ENCODE peak calls at places on chromosomes 12 and 14, in four cellular contexts. L is adrenal gland, D is omental fat pad, J is lower leg skin. B is an unnamed sample.

GRCh38 chr12:42767326-42767954 is 177.9 kb upstream of the PRICKLE1 start:
- DNase-seq in L (no peak), J (no peak), D (no peak), B (no peak)

GRCh38 chr14:95236221-95236620 is 78.9 kb upstream of the DICER1 start:
- DNase-seq in L (no peak), J (no peak), D (no peak), B (no peak)

GRCh38 chr12:107320031-107320928 is 226.9 kb upstream of the CRY1 start:
- DNase-seq in D (no peak), J (peak; percentile 89), L (peak; percentile 27), B (peak; percentile 63)

GRCh38 chr14:105861985-105862465 is 335.6 kb downstream of the TMEM121 start:
- DNase-seq in D (no peak), J (peak; percentile 79), L (peak; percentile 4), B (no peak)

GRCh38 chr12:51428256-51428655 is 3.6 kb downstream of the SLC4A8 start:
- DNase-seq in L (no peak), J (no peak), D (no peak), B (no peak)

GRCh38 chr12:25694072-25694471 is 141.0 kb upstream of the LMNTD1 start:
- DNase-seq in L (peak; percentile 71), J (no peak), D (peak; percentile 25), B (no peak)

GRCh38 chr12:117367006-117367638 is 5.7 kb upstream of the NOS1 start:
- DNase-seq in J (peak; percentile 92), L (peak; percentile 83), D (peak; percentile 37), B (no peak)

GRCh38 chr14:103501041-103501870 is 21.4 kb downstream of the CKB start:
- DNase-seq in L (peak; percentile 14), J (peak; percentile 79), D (peak; percentile 13), B (no peak)

GRCh38 chr14:100305446-100306255 is 593 bp downstream of the SLC25A29 start:
- DNase-seq in L (peak; percentile 56), J (peak; percentile 92), D (no peak), B (no peak)

GRCh38 chr14:33936391-33936790 is 14.5 kb downstream of the EGLN3 start:
- DNase-seq in J (no peak), L (no peak), D (no peak), B (no peak)

GRCh38 chr12:67698711-67699603 is 50.4 kb downstream of the DYRK2 start:
- DNase-seq in J (no peak), L (no peak), D (no peak), B (peak; percentile 54)

GRCh38 chr14:39492267-39492666 is 60.0 kb upstream of the FBXO33 start:
- DNase-seq in J (no peak), D (no peak), L (no peak), B (no peak)

GRCh38 chr12:75257510-75257909 is 47.9 kb upstream of the KCNC2 start:
- DNase-seq in J (no peak), L (no peak), D (no peak), B (no peak)

GRCh38 chr12:24861751-24862575 is 86.9 kb downstream of the BCAT1 start:
- DNase-seq in D (no peak), J (no peak), L (no peak), B (no peak)

GRCh38 chr12:121004253-121004815 is 12.0 kb downstream of the C12orf43 start:
- DNase-seq in D (no peak), J (no peak), L (no peak), B (no peak)

GRCh38 chr12:121001841-121002483 is 14.3 kb downstream of the C12orf43 start:
- DNase-seq in L (no peak), D (no peak), J (no peak), B (no peak)

GRCh38 chr12:121001060-121001459 is 15.2 kb downstream of the C12orf43 start:
- DNase-seq in D (no peak), J (no peak), L (no peak), B (no peak)

GRCh38 chr12:121005346-121005815 is 10.9 kb downstream of the C12orf43 start:
- DNase-seq in D (no peak), J (no peak), L (peak; percentile 43), B (peak; percentile 63)

GRCh38 chr12:121003650-121004049 is 12.6 kb downstream of the C12orf43 start:
- DNase-seq in D (no peak), L (no peak), J (no peak), B (no peak)
- TF ChIP-seq CTCF in D (no peak), L (no peak), J (no peak), B (no peak)

DNA sequence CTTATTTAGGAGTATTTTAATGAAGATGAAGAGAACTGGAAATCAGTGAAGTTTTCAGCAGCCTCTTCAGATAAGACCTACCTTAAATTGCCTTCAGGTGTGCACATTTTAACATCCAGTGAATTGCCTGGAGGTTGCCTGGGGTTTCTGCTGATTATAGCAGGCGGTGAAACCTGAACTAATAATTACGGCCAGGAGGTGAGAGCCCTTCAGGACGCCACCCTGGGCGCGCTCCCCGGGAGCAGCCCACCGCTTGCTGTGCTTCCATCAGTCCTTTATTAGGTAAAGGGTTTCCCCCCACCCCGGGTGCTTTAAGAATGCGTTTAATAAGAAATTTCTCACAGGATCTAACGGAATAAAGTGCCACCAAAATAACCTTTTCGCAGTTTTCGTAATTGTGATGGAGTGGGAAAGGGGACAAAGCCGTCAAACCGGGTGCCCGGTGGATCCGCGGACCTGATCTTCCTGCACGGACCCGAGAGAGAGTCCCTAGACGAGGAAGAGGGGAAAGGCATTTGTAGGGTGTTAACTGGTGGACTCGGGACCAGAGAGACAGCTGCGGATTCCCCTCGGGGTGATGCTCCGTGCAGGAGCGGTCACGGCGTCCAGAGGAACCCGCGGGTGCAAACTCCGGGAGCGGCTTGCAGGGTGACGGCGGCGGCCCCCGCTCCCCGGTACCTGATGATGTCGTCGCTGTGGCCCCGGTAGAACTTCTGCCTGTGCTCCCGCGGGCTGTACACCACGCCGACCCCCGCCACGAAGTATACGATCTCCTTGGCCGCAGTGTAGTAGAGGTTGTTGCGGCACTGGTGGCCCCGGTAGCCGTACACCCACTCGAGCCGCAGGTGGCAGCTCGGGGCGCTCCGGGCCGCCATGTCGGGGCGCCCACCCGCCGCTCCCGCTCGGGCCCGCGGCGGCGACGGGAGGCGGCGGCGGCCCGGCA is 853 bp downstream of the EML5 start:
- DNase-seq in D (no peak), L (peak; percentile 37), J (no peak), B (no peak)
- TF ChIP-seq CTCF in D (no peak), L (no peak), J (no peak), B (no peak)

GRCh38 chr12:7966558-7966957 is 30.6 kb upstream of the SLC2A3 start:
- DNase-seq in D (no peak), L (no peak), J (no peak), B (peak; percentile 83)

GRCh38 chr12:7972734-7973488 is 36.9 kb upstream of the SLC2A3 start:
- DNase-seq in J (no peak), L (no peak), D (no peak), B (no peak)

GRCh38 chr12:7970475-7971252 is 34.7 kb upstream of the SLC2A3 start:
- DNase-seq in J (peak; percentile 97), D (peak; percentile 62), L (peak; percentile 80), B (peak; percentile 79)
- TF ChIP-seq CTCF in J (no peak), D (no peak), L (no peak), B (peak; percentile 28)

GRCh38 chr14:64639340-64639821 is 64.8 kb upstream of the PLEKHG3 start:
- DNase-seq in L (no peak), J (peak; percentile 18), D (no peak), B (no peak)

GRCh38 chr14:64637735-64638473 is 66.3 kb upstream of the PLEKHG3 start:
- DNase-seq in J (no peak), D (no peak), L (no peak), B (no peak)

GRCh38 chr14:64636208-64636979 is 67.8 kb upstream of the PLEKHG3 start:
- DNase-seq in L (peak; percentile 70), D (no peak), J (peak; percentile 94), B (peak; percentile 52)

GRCh38 chr14:64638625-64639024 is 65.6 kb upstream of the PLEKHG3 start:
- DNase-seq in J (no peak), L (no peak), D (no peak), B (no peak)

GRCh38 chr14:64636980-64637429 is 67.2 kb upstream of the PLEKHG3 start:
- DNase-seq in D (no peak), L (no peak), J (no peak), B (no peak)
- TF ChIP-seq CTCF in D (no peak), L (no peak), J (no peak), B (peak; percentile 58)

GRCh38 chr12:72273499-72273837 is 1.3 kb downstream of the TRHDE start:
- DNase-seq in J (no peak), L (no peak), D (no peak), B (no peak)

GRCh38 chr12:72273851-72274284 is 1.7 kb downstream of the TRHDE start:
- DNase-seq in J (no peak), D (no peak), L (peak; percentile 24), B (no peak)

GRCh38 chr12:72271401-72271740 is 799 bp upstream of the TRHDE start:
- DNase-seq in J (peak; percentile 83), D (no peak), L (no peak), B (no peak)

GRCh38 chr12:72271741-72272661 is at the start of gene TRHDE:
- DNase-seq in D (no peak), L (peak; percentile 18), J (no peak), B (no peak)

GRCh38 chr12:72272731-72273498 is 745 bp downstream of the TRHDE start:
- DNase-seq in J (no peak), D (no peak), L (no peak), B (no peak)
- TF ChIP-seq CTCF in J (no peak), D (no peak), L (no peak), B (no peak)

GRCh38 chr14:76780875-76781647 is 19.8 kb downstream of the VASH1 start:
- DNase-seq in L (peak; percentile 68), D (no peak), J (peak; percentile 78), B (no peak)
- TF ChIP-seq CTCF in L (no peak), D (no peak), J (no peak), B (no peak)

GRCh38 chr12:68899251-68899771 is 33.7 kb downstream of the CPM start:
- DNase-seq in J (no peak), D (no peak), L (peak; percentile 61), B (no peak)
- TF ChIP-seq CTCF in J (no peak), D (no peak), L (peak; percentile 7), B (no peak)

GRCh38 chr12:102740157-102741032 is 176.6 kb downstream of the PAH start:
- DNase-seq in D (no peak), J (no peak), L (no peak), B (no peak)
- TF ChIP-seq CTCF in D (no peak), J (no peak), L (no peak), B (no peak)